ENCODE peak calls at places on chromosomes 13 and 19, in seven cellular contexts. R is right lobe of liver, B is tibial nerve, M is breast epithelium, I is H1, Z is IMR-90, Q is ovary. A is an unnamed sample. For H3K9me3, the result is how much of the 10 kb centered on the place peaks cover.

GRCh38 chr13:28819748-28820098 is 416 bp upstream of the MTUS2 start:
- DNase-seq in Q (no peak), M (no peak), B (no peak), I (peak), R (peak), Z (peak), A (no peak)

GRCh38 chr13:71751074-71751473 is 115.9 kb downstream of the DACH1 start:
- DNase-seq in R (no peak), M (no peak), Q (no peak), I (no peak), Z (no peak), B (no peak), A (no peak)

GRCh38 chr19:3494051-3494450 is 6.4 kb downstream of the DOHH start:
- DNase-seq in Q (no peak), Z (no peak), I (peak), M (no peak), R (no peak), B (no peak), A (no peak)

GRCh38 chr13:34019870-34020269 is 201.9 kb downstream of the RFC3 start:
- DNase-seq in B (no peak), M (no peak), Q (no peak), I (no peak), R (no peak), Z (no peak), A (no peak)

GRCh38 chr19:19224852-19225494 is 13.2 kb downstream of the NCAN start:
- DNase-seq in R (peak), B (no peak), M (peak), I (peak), Z (peak), Q (peak), A (no peak)

GRCh38 chr13:97574926-97575325 is 141.0 kb downstream of the RAP2A start:
- DNase-seq in M (no peak), Z (peak), B (no peak), I (peak), Q (no peak), R (no peak), A (no peak)

GRCh38 chr19:3693030-3693925 is 7.0 kb downstream of the PIP5K1C start:
- DNase-seq in B (no peak), Z (no peak), I (no peak), R (no peak), Q (no peak), M (no peak), A (no peak)

GRCh38 chr13:104106705-104107393 is 1040.6 kb upstream of the SLC10A2 start:
- DNase-seq in Q (no peak), I (peak), Z (peak), B (no peak), M (no peak), R (no peak), A (no peak)

GRCh38 chr19:51546650-51547396 is 15.4 kb upstream of the SIGLEC6 start:
- DNase-seq in Z (peak), M (no peak), B (no peak), R (no peak), Q (no peak), I (no peak), A (no peak)

GRCh38 chr19:42295831-42296525 is 6.0 kb upstream of the PRR19 start:
- DNase-seq in M (peak), Q (peak), B (peak), Z (peak), I (peak), R (peak), A (no peak)

GRCh38 chr19:11420429-11420893 is 1.3 kb upstream of the RGL3 start:
- DNase-seq in I (peak), M (no peak), Q (peak), R (peak), Z (no peak), B (no peak), A (no peak)

GRCh38 chr19:916645-917322 is 349 bp upstream of the KISS1R start:
- DNase-seq in R (no peak), B (no peak), Q (no peak), I (peak), M (no peak), Z (no peak), A (no peak)

GRCh38 chr13:42495256-42495655 is 78.7 kb upstream of the TNFSF11 start:
- DNase-seq in R (no peak), Z (no peak), M (no peak), Q (no peak), I (no peak), B (no peak), A (no peak)

GRCh38 chr13:107743523-107743922 is 471.8 kb downstream of the LIG4 start:
- DNase-seq in Q (no peak), I (no peak), Z (peak), B (no peak), R (no peak), M (no peak), A (no peak)

GRCh38 chr13:40343550-40344269 is 322.7 kb downstream of the FOXO1 start:
- DNase-seq in R (no peak), B (no peak), M (no peak), Q (no peak), Z (no peak), I (no peak), A (no peak)

GRCh38 chr13:99977912-99978780 is 3.4 kb upstream of the ZIC2 start:
- DNase-seq in Z (no peak), M (no peak), I (peak), Q (no peak), R (no peak), B (no peak), A (no peak)

DNA sequence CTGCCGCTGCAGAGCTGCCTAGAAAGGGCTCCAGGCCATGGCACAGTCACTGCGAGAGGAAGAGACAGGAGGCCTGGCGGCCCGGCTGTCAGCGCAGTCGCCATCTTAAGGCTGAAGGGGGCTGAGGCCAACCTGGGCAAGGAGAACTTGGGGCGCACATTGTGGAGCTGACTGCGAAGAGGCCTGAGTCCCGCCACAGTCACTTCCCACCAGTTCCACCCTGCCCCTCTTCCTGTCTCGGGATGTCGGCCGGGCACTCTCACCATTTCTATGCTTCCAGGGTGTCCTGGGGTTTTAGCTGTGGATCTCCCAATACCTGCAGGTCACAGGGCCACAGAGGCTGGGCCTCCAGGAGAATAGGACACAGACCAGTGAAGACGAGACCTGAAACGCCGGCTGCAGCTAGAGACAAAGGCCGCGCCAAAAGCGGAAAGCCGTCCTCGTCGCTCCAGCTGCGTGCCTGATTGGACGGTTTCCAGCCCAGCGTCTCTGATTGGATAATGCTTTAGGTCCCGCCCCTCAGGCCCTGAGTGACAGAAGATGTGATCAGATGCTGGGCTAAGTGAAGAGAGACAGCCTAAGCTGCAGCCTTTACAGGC is 71.1 kb downstream of the ZNF486 start:
- DNase-seq in M (peak), R (peak), Q (peak), Z (peak), B (peak), I (peak), A (no peak)
- H3K9me3 ChIP-seq in M (under half), R (under half), Q (under half), Z (under half), B (under half), I (under half), A (under half)

GRCh38 chr19:36378625-36379509 is at the start of gene ZFP14:
- DNase-seq in Q (peak), M (peak), I (peak), B (peak), R (peak), Z (peak), A (peak)
- TF ChIP-seq POLR2A in Q (peak), M (peak), I (peak), B (peak), R (peak), Z (no peak), A (no peak)

GRCh38 chr19:43839139-43839538 is 12.0 kb downstream of the ZNF283 start:
- DNase-seq in I (no peak), B (no peak), Q (no peak), R (no peak), M (no peak), Z (no peak), A (no peak)
- H3K9me3 ChIP-seq in I (under half), B (under half), Q (under half), R (under half), M (half or more), Z (half or more), A (half or more)

DNA sequence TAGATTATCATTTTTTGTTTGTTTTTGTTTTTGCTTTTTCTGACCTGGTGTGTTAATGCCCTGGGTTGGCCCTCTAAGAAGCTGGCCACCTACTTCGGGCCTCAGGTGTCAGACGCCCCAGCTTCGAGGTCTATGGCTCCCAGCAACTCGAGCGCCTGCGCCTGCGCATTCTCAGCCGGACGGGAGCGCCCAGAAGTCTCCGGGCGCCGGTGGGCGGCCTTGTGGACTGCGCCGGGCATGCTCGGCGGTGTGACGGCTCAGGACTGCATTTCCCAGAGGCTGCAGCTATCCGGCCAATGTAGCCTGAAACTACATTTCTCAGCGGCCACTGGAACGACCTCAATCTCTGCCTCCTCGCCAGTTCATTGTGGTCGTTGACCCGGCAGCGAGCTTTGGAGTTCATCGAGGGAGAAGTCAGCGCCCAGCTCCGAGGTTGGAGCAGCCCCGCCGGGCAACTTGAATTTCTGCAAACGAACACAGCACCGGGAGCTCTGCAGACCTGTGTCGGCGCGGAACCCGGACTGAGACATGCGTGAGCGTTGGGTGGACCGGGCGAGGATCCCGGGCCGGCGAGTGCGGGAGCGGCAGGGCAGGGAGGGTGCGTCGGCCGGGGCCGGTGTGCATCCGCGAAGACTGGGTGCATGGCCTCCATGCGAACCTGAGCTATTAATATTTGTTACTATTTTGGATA is at the start of gene ZNF30:
- DNase-seq in B (peak), R (peak), M (peak), Q (peak), Z (peak), I (peak), A (no peak)
- TF ChIP-seq POLR2A in B (peak), R (peak), M (no peak), Q (no peak), Z (no peak), I (peak), A (no peak)

GRCh38 chr19:40023969-40024368 is 27.1 kb downstream of the ZNF546 start:
- DNase-seq in M (no peak), I (no peak), B (no peak), Q (no peak), Z (no peak), R (no peak), A (no peak)

GRCh38 chr19:40025938-40026596 is 29.2 kb downstream of the ZNF546 start:
- DNase-seq in Z (no peak), B (no peak), R (no peak), I (no peak), Q (no peak), M (no peak), A (no peak)

DNA sequence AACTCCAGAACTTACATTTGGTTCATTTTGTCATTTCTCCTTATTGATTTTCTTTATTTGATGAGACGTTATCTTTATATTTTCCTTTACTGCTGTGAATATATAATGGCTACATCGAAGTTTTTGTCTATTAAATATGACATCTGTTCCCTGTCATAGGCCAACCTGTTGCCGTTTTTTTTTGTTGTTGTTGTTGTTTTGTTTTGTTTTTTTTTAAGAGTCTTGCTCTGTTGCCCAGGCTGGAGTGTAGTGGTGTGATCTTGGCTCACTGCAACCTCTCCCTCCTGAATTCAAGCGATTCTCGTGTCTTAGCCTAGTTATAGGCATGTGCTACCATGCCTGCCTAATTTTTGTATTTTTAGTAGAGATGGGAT is 29.4 kb downstream of the ZNF780B start:
- DNase-seq in M (no peak), R (no peak), B (no peak), I (no peak), Z (no peak), Q (no peak), A (no peak)
- H3K9me3 ChIP-seq in M (half or more), R (under half), B (under half), I (half or more), Z (half or more), Q (under half), A (half or more)

GRCh38 chr19:29665826-29666633 is 769 bp downstream of the PLEKHF1 start:
- DNase-seq in R (peak), Z (peak), B (no peak), M (peak), Q (peak), I (peak), A (no peak)
- TF ChIP-seq POLR2A in R (peak), Z (peak), B (peak), M (no peak), Q (no peak), I (peak), A (peak)

GRCh38 chr19:58196911-58197616 is 14.2 kb downstream of the ZNF274 start:
- DNase-seq in M (no peak), B (no peak), I (no peak), Q (no peak), Z (peak), R (no peak), A (no peak)
- H3K9me3 ChIP-seq in M (half or more), B (under half), I (half or more), Q (half or more), Z (half or more), R (half or more), A (half or more)

DNA sequence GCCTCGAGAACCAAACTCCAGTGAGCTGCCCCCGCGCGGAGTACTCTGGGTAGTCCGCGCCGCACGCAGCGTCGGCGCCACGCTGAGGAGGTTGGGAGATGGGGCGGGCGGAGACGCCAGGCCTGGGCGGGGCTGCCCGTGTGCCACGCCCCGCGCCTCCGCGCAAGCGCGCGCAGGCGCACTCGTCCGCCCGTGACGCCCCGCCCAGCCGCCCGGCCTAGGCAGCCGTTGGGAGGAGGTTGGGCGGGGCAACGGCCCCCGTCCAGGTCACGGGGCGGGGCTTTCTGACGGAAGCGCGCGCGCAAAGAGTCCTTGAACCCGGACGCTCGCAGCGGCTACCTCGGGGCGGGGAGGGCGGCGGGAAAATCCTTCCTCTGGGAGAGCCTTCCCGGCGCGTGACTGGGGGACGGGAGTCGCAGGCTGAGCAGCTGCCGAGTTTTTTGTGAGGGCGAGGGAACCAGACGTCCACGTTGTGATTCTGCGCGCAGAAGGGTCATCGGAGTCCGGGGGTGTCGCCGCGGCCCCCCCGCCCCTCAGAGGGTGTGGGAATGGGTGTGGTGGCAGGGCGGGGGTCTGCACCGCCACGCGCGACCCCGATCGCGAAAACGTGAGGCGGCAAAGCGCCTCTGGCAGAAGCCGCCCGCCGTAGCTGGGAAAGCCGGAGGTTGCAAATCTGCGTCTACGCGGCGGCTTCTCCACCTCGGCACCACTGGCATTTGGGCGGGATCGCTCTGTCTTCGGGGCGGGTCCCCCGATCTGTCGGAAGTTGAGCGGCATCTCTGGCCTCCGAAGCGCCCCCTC is at the start of gene MED26:
- DNase-seq in B (peak), R (peak), Q (peak), I (peak), Z (peak), M (peak), A (no peak)
- TF ChIP-seq POLR2A in B (peak), R (peak), Q (peak), I (peak), Z (peak), M (peak), A (peak)

DNA sequence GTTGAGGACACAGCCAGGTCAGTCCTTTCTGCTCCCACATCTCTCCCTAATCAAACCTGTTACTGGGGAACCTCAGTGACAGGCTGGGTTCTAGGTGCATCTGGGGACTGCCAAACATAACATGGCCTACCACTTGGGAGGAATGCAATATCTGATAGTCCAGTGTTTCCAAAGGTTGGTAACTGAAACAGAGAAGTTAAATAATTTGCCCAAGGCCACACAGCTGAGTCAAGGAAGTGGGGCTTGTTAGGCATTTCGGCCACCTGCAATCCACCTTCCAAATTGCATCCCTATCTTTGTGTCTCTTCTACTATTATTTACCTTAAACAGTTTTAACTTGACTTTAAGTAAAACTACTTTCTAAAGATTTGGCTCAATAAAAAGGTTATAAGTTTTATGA is 731.3 kb downstream of the UQCRFS1 start:
- DNase-seq in Z (no peak), I (no peak), R (no peak), M (no peak), Q (no peak), B (no peak), A (no peak)
- H3K9me3 ChIP-seq in Z (under half), I (under half), R (under half), M (under half), Q (under half), B (under half), A (under half)